ENCODE peak calls at places on chromosomes 6 and 20, in eight cellular contexts. S is stomach, Q is WTC11, K is left lung, O is vagina, P is tibial nerve, B is psoas muscle, F is RWPE1. U is an unnamed sample.

GRCh38 chr6:88989215-88989614 is 25.8 kb upstream of the RNGTT start:
- DNase-seq in S (no peak), Q (no peak), K (no peak), O (no peak), P (no peak), B (no peak), F (no peak), U (no peak)

GRCh38 chr20:63772781-63773520 is 33.4 kb downstream of the SLC2A4RG start:
- DNase-seq in S (no peak), Q (no peak), K (no peak), O (no peak), P (no peak), B (no peak), F (no peak), U (no peak)

GRCh38 chr6:133682506-133683290 is 206.2 kb upstream of the TCF21 start:
- DNase-seq in S (no peak), Q (no peak), K (no peak), O (no peak), P (no peak), B (no peak), F (no peak), U (no peak)

GRCh38 chr20:24437322-24438090 is 31.9 kb upstream of the SYNDIG1 start:
- DNase-seq in S (no peak), Q (no peak), K (no peak), O (no peak), P (no peak), B (no peak), F (no peak), U (no peak)

GRCh38 chr6:11329841-11330765 is 97.6 kb upstream of the NEDD9 start:
- DNase-seq in S (no peak), Q (no peak), K (no peak), O (no peak), P (no peak), B (no peak), F (no peak), U (no peak)

GRCh38 chr20:15900443-15900842 is 672.8 kb downstream of the KIF16B start:
- DNase-seq in S (no peak), Q (no peak), K (no peak), O (no peak), P (no peak), B (no peak), F (no peak), U (no peak)

GRCh38 chr20:34249291-34249690 is 8.1 kb downstream of the ASIP start:
- DNase-seq in S (no peak), Q (no peak), K (peak; percentile 52), O (no peak), P (no peak), B (no peak), F (no peak), U (no peak)

GRCh38 chr6:90544741-90545140 is 42.1 kb downstream of the MAP3K7 start:
- DNase-seq in S (no peak), Q (no peak), K (no peak), O (no peak), P (no peak), B (no peak), F (no peak), U (no peak)

GRCh38 chr6:57130784-57131183 is 40.8 kb downstream of the ZNF451 start:
- DNase-seq in S (no peak), Q (no peak), K (no peak), O (no peak), P (no peak), B (no peak), F (no peak), U (no peak)

GRCh38 chr20:51473256-51473655 is 69.3 kb downstream of the NFATC2 start:
- DNase-seq in S (no peak), Q (no peak), K (no peak), O (no peak), P (no peak), B (no peak), F (no peak), U (no peak)

GRCh38 chr6:143236151-143236788 is 175.6 kb downstream of the AIG1 start:
- DNase-seq in S (no peak), Q (peak; percentile 17), K (no peak), O (no peak), P (peak; percentile 15), B (peak; percentile 63), F (no peak), U (no peak)

GRCh38 chr20:33392016-33392415 is 9.3 kb downstream of the CDK5RAP1 start:
- DNase-seq in S (no peak), Q (no peak), K (no peak), O (no peak), P (no peak), B (no peak), F (no peak), U (no peak)

GRCh38 chr20:38216736-38217595 is 43.6 kb downstream of the KIAA1755 start:
- DNase-seq in S (no peak), Q (no peak), K (peak; percentile 28), O (no peak), P (no peak), B (no peak), F (no peak), U (no peak)

GRCh38 chr20:19787366-19787765 is 29.3 kb downstream of the RIN2 start:
- DNase-seq in S (no peak), Q (no peak), K (no peak), O (no peak), P (no peak), B (no peak), F (no peak), U (no peak)

GRCh38 chr6:129440691-129441090 is 269.3 kb downstream of the ARHGAP18 start:
- DNase-seq in S (no peak), Q (no peak), K (no peak), O (no peak), P (no peak), B (no peak), F (no peak), U (no peak)

DNA sequence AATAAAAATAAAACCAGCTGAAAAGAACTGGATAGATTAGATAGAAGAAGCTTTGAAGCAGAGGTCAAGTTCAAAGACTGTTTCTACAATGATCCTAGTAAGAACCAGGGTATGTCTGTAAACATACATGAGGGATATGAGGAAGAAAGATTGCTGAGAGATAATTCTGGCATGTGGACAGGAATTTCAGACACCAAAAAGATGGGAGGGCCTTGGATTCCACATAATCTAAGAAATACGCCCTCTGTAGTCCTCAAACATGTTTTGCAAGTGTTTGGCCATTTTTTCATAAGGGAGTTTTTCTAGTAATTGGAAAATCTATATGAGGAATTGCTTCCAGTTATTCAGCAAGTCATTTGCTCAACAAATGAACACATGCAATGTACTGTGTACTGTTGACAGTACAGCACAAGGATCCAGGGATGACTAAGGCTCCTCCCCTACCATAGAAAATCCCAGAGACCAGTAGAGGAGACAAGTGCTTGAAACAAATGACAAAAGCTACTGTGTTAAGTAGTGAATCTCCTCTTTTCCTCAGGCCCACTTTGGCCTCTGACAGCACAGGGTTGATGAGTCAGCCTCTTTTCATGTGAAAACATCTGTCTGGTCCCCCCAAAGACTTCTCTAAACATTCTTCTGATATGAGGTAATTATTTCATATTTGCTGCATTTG is 795.9 kb downstream of the MAFB start:
- DNase-seq in S (no peak), Q (no peak), K (no peak), O (no peak), P (no peak), B (no peak), F (no peak), U (no peak)
- TF ChIP-seq CTCF in S (no peak), Q (no peak), K (no peak), O (no peak), P (no peak), B (no peak), F (no peak), U (no peak)

GRCh38 chr6:135759831-135760230 is 91.7 kb upstream of the PDE7B start:
- DNase-seq in S (no peak), Q (peak; percentile 22), K (no peak), O (no peak), P (no peak), B (no peak), F (peak; percentile 3), U (no peak)
- TF ChIP-seq CTCF in S (no peak), Q (no peak), K (no peak), O (no peak), P (no peak), B (no peak), F (no peak), U (no peak)

GRCh38 chr6:42071881-42072583 is 21.7 kb downstream of the TAF8 start:
- DNase-seq in S (no peak), Q (no peak), K (no peak), O (no peak), P (no peak), B (no peak), F (no peak), U (no peak)

GRCh38 chr6:42075159-42075838 is 25.0 kb downstream of the TAF8 start:
- DNase-seq in S (peak; percentile 87), Q (peak; percentile 87), K (peak; percentile 76), O (no peak), P (peak; percentile 60), B (peak; percentile 73), F (peak; percentile 82), U (peak; percentile 78)

GRCh38 chr6:42068872-42069522 is 18.7 kb downstream of the TAF8 start:
- DNase-seq in S (no peak), Q (no peak), K (no peak), O (no peak), P (no peak), B (no peak), F (no peak), U (no peak)

GRCh38 chr6:42078391-42078790 is 28.1 kb downstream of the TAF8 start:
- DNase-seq in S (no peak), Q (no peak), K (no peak), O (no peak), P (no peak), B (no peak), F (no peak), U (no peak)

DNA sequence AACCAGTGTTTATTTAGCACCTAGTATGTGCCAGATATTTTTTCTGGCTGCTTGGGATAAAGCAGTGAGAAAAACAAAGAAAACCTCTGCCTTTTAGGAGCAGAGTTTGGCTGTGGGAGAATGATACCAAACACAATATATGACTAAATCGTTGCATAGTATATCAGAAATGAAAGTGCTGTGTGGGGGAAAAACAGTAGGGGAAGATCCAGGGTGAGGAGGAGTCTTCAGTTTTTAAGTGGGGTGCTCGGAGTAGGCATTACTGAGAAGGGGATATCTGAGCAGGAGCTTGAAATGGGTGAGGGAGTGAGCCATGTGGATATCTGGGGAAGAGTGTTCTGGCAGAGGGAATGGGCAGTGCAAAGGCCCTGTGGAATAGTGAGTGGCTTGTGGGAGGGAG is 23.0 kb downstream of the TAF8 start:
- DNase-seq in S (no peak), Q (no peak), K (no peak), O (no peak), P (no peak), B (no peak), F (no peak), U (no peak)
- TF ChIP-seq CTCF in S (no peak), Q (no peak), K (no peak), O (no peak), P (no peak), B (no peak), F (no peak), U (no peak)

DNA sequence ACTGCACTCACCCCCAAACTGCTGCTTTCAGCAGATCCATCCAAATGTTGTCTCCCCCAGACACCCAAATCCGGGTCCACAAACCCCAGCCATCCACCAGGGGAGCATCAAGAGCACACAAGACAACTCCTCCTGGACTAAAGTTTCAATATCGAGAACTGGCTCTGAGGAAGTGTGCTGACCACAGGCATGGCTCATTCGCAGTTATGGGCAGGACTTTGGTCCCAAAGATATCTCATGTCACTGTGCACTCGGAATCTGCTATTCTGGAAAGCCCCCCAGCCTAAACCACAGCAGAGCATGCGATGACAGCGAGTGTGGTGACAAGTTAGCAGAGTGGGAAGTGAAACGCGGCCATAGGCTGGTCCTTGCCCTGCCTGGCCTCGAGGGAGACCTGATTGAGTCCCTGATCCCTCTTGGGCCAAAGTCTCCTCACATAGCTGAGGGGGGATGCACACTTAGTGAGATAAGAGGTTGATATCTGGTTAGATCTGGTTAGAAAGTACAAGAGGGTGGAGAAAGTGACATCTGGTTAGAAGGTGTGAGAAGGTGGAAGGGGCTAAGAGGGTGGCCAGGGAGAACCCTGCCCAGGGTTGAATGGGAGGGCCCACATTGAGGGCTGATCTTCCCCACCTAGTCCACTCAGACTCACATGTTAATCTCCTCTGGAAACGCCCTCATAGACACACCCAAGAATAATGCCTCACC is 149.7 kb downstream of the MRPL14 start:
- DNase-seq in S (peak; percentile 23), Q (no peak), K (no peak), O (no peak), P (no peak), B (no peak), F (no peak), U (peak; percentile 9)
- TF ChIP-seq CTCF in S (no peak), Q (no peak), K (no peak), O (no peak), P (no peak), B (no peak), F (no peak), U (no peak)